ENCODE peak calls at places on chromosome X, in ten cellular contexts. X, U, S, Q, I, W, J, F, H and L are unnamed samples.

GRCh38 chrX:28549839-28550238 is 37.4 kb upstream of the IL1RAPL1 start:
- DNase-seq in F (no peak), U (no peak), X (no peak), S (no peak), H (no peak), I (no peak), Q (no peak), W (no peak), J (no peak), L (no peak)

GRCh38 chrX:2967998-2968909 is 38.1 kb upstream of the ARSH start:
- DNase-seq in J (peak; percentile 35), Q (no peak), S (no peak), I (no peak), H (peak; percentile 3), U (peak; percentile 23), X (peak; percentile 53), F (peak; percentile 3), W (no peak), L (no peak)

GRCh38 chrX:30488092-30488491 is 89.5 kb downstream of the TASL start:
- DNase-seq in U (no peak), J (no peak), I (no peak), H (no peak), X (no peak), S (no peak), F (peak; percentile 15), Q (peak; percentile 26), W (no peak), L (no peak)

GRCh38 chrX:112368371-112368770 is 285.8 kb upstream of the TRPC5 start:
- DNase-seq in H (no peak), S (no peak), I (no peak), W (peak; percentile 12), J (no peak), F (peak; percentile 2), Q (peak; percentile 9), U (no peak), X (no peak), L (no peak)

GRCh38 chrX:134743121-134743520 is 84.8 kb upstream of the PLAC1 start:
- DNase-seq in X (no peak), W (no peak), S (no peak), U (no peak), I (no peak), J (no peak), H (no peak), F (no peak), Q (no peak), L (no peak)

GRCh38 chrX:110042521-110042920 is 39.6 kb downstream of the TMEM164 start:
- DNase-seq in I (no peak), F (no peak), J (no peak), H (no peak), W (no peak), X (no peak), Q (peak; percentile 24), S (no peak), U (no peak), L (no peak)

GRCh38 chrX:49993661-49994060 is 71.3 kb downstream of the CLCN5 start:
- DNase-seq in Q (no peak), X (no peak), J (no peak), S (no peak), I (no peak), U (no peak), H (no peak), F (no peak), W (no peak), L (no peak)

GRCh38 chrX:67636532-67636931 is 92.7 kb downstream of the AR start:
- DNase-seq in S (no peak), Q (no peak), F (no peak), X (no peak), H (no peak), U (no peak), J (no peak), W (no peak), I (no peak), L (no peak)

GRCh38 chrX:119502727-119503483 is 34.7 kb downstream of the SLC25A5 start:
- DNase-seq in U (peak; percentile 79), H (peak; percentile 92), W (no peak), S (peak; percentile 15), F (peak; percentile 6), X (no peak), J (peak; percentile 64), Q (no peak), I (no peak), L (no peak)

DNA sequence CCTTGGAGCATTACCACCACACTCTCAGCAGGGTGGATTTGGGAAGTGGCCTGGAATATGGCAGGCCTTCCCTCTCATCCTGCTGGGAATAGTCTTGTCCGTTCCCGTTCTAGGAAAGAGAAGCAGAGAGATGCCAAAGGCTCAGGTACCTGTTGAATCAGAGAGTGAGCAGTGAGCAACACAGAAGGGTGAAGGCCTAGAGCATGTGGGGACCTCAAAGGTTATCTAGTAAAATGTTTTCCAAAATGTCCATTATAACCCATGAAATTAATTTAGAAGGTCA is 30.8 kb downstream of the SLC16A2 start:
- DNase-seq in W (no peak), Q (no peak), S (no peak), F (no peak), I (no peak), J (no peak), U (no peak), H (no peak), X (no peak), L (no peak)
- H3K4me3 ChIP-seq in W (no peak overlapping the region), Q (no peak overlapping the region), S (no peak overlapping the region), F (no peak overlapping the region), I (no peak overlapping the region), J (no peak overlapping the region), U (no peak overlapping the region), H (no peak overlapping the region), X (no peak overlapping the region), L (no peak overlapping the region)

GRCh38 chrX:115940888-115941332 is 229.6 kb upstream of the AGTR2 start:
- DNase-seq in J (peak; percentile 74), W (peak; percentile 78), U (peak; percentile 69), S (peak; percentile 49), Q (peak; percentile 68), F (peak; percentile 19), I (no peak), X (no peak), H (no peak), L (no peak)
- H3K4me3 ChIP-seq in J (no peak overlapping the region), W (peak overlapping the region; percentile 25), U (no peak overlapping the region), S (no peak overlapping the region), Q (no peak overlapping the region), F (no peak overlapping the region), I (no peak overlapping the region), X (no peak overlapping the region), H (no peak overlapping the region), L (no peak overlapping the region)

GRCh38 chrX:371907-372306 is 14.8 kb downstream of the PPP2R3B start:
- DNase-seq in I (no peak), S (no peak), W (no peak), F (no peak), J (no peak), U (no peak), X (no peak), H (no peak), Q (no peak), L (no peak)

GRCh38 chrX:369563-370101 is 17.1 kb downstream of the PPP2R3B start:
- DNase-seq in J (no peak), S (no peak), W (no peak), U (no peak), Q (no peak), F (no peak), I (no peak), H (no peak), X (no peak), L (no peak)

GRCh38 chrX:368811-369562 is 17.7 kb downstream of the PPP2R3B start:
- DNase-seq in I (no peak), Q (peak; percentile 19), J (no peak), X (no peak), S (no peak), F (no peak), W (no peak), U (no peak), H (no peak), L (no peak)

GRCh38 chrX:370963-371745 is 15.6 kb downstream of the PPP2R3B start:
- DNase-seq in Q (no peak), S (no peak), J (no peak), I (no peak), H (no peak), X (no peak), F (no peak), U (no peak), W (no peak), L (no peak)

DNA sequence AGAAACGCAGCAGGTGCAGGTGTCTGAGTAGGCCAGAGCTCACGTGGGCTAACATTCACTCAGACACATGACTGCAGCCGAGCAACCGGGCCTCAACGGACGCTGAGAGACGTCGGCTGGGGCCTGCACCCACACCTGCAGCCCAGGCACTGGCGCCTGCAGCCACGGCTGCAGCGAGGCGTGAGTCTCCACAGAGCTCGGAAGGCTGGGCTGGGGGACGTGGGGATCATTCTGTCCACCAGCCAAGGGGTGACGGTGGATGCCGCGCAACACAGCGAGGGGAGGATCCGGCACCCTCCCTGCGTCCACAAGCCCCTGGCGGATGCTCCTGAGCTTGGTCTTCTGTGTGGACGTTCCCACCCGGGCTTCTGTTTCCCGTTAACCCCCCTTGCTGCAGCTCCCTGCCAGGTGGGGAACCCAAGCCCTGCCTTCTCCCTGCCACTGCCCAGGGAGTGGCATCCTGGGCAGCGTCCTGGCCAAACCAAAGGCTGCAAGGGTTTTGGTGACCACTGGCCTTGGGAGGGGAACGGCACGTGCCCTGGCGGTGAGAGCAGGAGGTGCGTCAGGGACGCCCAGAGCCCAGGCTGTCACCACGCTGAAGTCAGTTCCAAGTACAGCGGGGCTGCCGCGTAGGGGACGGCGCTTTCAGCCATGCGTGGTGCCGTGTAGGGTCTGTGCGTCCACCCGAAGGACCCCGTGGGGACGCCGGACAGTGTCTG is 16.3 kb downstream of the PPP2R3B start:
- DNase-seq in W (no peak), Q (no peak), X (no peak), U (no peak), H (no peak), I (peak; percentile 76), J (no peak), S (no peak), F (no peak), L (no peak)
- H3K4me3 ChIP-seq in W (no peak overlapping the region), Q (no peak overlapping the region), X (no peak overlapping the region), U (no peak overlapping the region), H (no peak overlapping the region), I (peak overlapping the region; percentile 39), J (no peak overlapping the region), S (no peak overlapping the region), F (no peak overlapping the region), L (no peak overlapping the region)

GRCh38 chrX:100812216-100813158 is 7.7 kb upstream of the CSTF2 start:
- DNase-seq in U (no peak), W (no peak), Q (no peak), S (no peak), F (no peak), H (no peak), I (no peak), J (no peak), X (no peak), L (no peak)
- H3K4me3 ChIP-seq in U (no peak overlapping the region), W (no peak overlapping the region), Q (no peak overlapping the region), S (no peak overlapping the region), F (no peak overlapping the region), H (no peak overlapping the region), I (no peak overlapping the region), J (no peak overlapping the region), X (no peak overlapping the region), L (no peak overlapping the region)